ENCODE peak calls at places on chromosomes 2 and 18, in four cellular contexts. One of them, this sample, is unnamed.

GRCh38 chr18:36187826-36188721 is 777 bp downstream of the MOCOS start:
- DNase-seq in KBM-7: no peak
- DNase-seq in epithelial cell of esophagus: peak; percentile 53
- DNase-seq in hypothalamus: no peak
- DNase-seq in this sample: peak; percentile 38

GRCh38 chr2:169980001-169980400 is 152.7 kb downstream of the UBR3 start:
- DNase-seq in KBM-7: no peak
- DNase-seq in epithelial cell of esophagus: no peak
- DNase-seq in hypothalamus: no peak
- DNase-seq in this sample: no peak

GRCh38 chr2:200445284-200445683 is 64.6 kb downstream of the KCTD18 start:
- DNase-seq in epithelial cell of esophagus: no peak
- DNase-seq in KBM-7: no peak
- DNase-seq in hypothalamus: no peak
- DNase-seq in this sample: no peak

GRCh38 chr2:48954935-48955334 is 199.4 kb downstream of the FSHR start:
- DNase-seq in epithelial cell of esophagus: no peak
- DNase-seq in hypothalamus: no peak
- DNase-seq in KBM-7: no peak
- DNase-seq in this sample: peak; percentile 6

GRCh38 chr2:127226520-127227263 is 6.6 kb upstream of the CYP27C1 start:
- DNase-seq in epithelial cell of esophagus: peak; percentile 98
- DNase-seq in hypothalamus: no peak
- DNase-seq in KBM-7: peak; percentile 27
- DNase-seq in this sample: peak; percentile 92

GRCh38 chr2:237262838-237263771 is 150.9 kb downstream of the COL6A3 start:
- DNase-seq in hypothalamus: no peak
- DNase-seq in KBM-7: no peak
- DNase-seq in epithelial cell of esophagus: peak; percentile 84
- DNase-seq in this sample: peak; percentile 88

GRCh38 chr2:230925879-230926765 is 1.1 kb upstream of the GPR55 start:
- DNase-seq in hypothalamus: no peak
- DNase-seq in KBM-7: peak; percentile 21
- DNase-seq in epithelial cell of esophagus: peak; percentile 46
- DNase-seq in this sample: no peak

GRCh38 chr2:102618452-102619413 is 620 bp upstream of the SLC9A2 start:
- DNase-seq in epithelial cell of esophagus: no peak
- DNase-seq in hypothalamus: no peak
- DNase-seq in KBM-7: no peak
- DNase-seq in this sample: peak; percentile 6

GRCh38 chr2:204989877-204990276 is 444.6 kb downstream of the PARD3B start:
- DNase-seq in KBM-7: no peak
- DNase-seq in hypothalamus: no peak
- DNase-seq in epithelial cell of esophagus: no peak
- DNase-seq in this sample: no peak

GRCh38 chr18:61676763-61677434 is 215.9 kb downstream of the RNF152 start:
- DNase-seq in KBM-7: no peak
- DNase-seq in hypothalamus: no peak
- DNase-seq in epithelial cell of esophagus: no peak
- DNase-seq in this sample: peak; percentile 58

GRCh38 chr2:226687641-226688253 is 111.9 kb downstream of the IRS1 start:
- DNase-seq in epithelial cell of esophagus: no peak
- DNase-seq in hypothalamus: no peak
- DNase-seq in KBM-7: no peak
- DNase-seq in this sample: no peak

GRCh38 chr2:94993176-94994062 is 32.1 kb upstream of the MAL start:
- DNase-seq in KBM-7: no peak
- DNase-seq in epithelial cell of esophagus: no peak
- DNase-seq in hypothalamus: no peak
- DNase-seq in this sample: no peak

GRCh38 chr2:127355407-127356008 is 32.3 kb downstream of the MAP3K2 start:
- DNase-seq in KBM-7: peak; percentile 37
- DNase-seq in epithelial cell of esophagus: peak; percentile 60
- DNase-seq in hypothalamus: no peak
- DNase-seq in this sample: no peak

GRCh38 chr2:149001496-149001895 is 37.0 kb upstream of the LYPD6B start:
- DNase-seq in hypothalamus: no peak
- DNase-seq in KBM-7: no peak
- DNase-seq in epithelial cell of esophagus: no peak
- DNase-seq in this sample: no peak

GRCh38 chr18:24341361-24341760 is 56.3 kb downstream of the OSBPL1A start:
- DNase-seq in KBM-7: no peak
- DNase-seq in hypothalamus: no peak
- DNase-seq in epithelial cell of esophagus: peak; percentile 4
- DNase-seq in this sample: no peak

GRCh38 chr2:190380962-190381412 is 27.2 kb upstream of the MFSD6 start:
- DNase-seq in KBM-7: peak; percentile 41
- DNase-seq in hypothalamus: no peak
- DNase-seq in epithelial cell of esophagus: no peak
- DNase-seq in this sample: no peak

GRCh38 chr2:197506658-197507057 is 6.5 kb downstream of the HSPE1 start:
- DNase-seq in hypothalamus: no peak
- DNase-seq in KBM-7: no peak
- DNase-seq in epithelial cell of esophagus: no peak
- DNase-seq in this sample: no peak

GRCh38 chr2:3636586-3637310 is 21.3 kb upstream of the ALLC start:
- DNase-seq in hypothalamus: no peak
- DNase-seq in KBM-7: no peak
- DNase-seq in epithelial cell of esophagus: no peak
- DNase-seq in this sample: no peak

This sample was measured in fibroblast of lung.